ENCODE peak calls at places on chromosomes 16 and 17, in five cellular contexts. R is Karpas-422; M is pancreas; H is effector memory CD4-positive, alpha-beta T cell; Y is mesendoderm. S is an unnamed sample.
A peak's percentile ranks its signal among the peaks of the same experiment; 100 is the strongest.

GRCh38 chr17:33202011-33202410 is 91.1 kb downstream of the ASIC2 start:
- DNase-seq in R (peak; percentile 51), M (no peak), H (no peak), Y (peak; percentile 32), S (no peak)

GRCh38 chr16:66695935-66696668 is 441 bp downstream of the CMTM4 start:
- DNase-seq in R (no peak), M (peak; percentile 80), H (no peak), Y (peak; percentile 48), S (no peak)

GRCh38 chr17:882827-883585 is 96.6 kb downstream of the NXN start:
- DNase-seq in R (peak; percentile 35), M (peak; percentile 69), H (no peak), Y (peak; percentile 88), S (no peak)

GRCh38 chr16:54657709-54658102 is 273.0 kb upstream of the IRX5 start:
- DNase-seq in R (no peak), M (no peak), H (no peak), Y (no peak), S (no peak)

GRCh38 chr17:75872434-75873351 is 5.7 kb downstream of the TRIM47 start:
- DNase-seq in R (no peak), M (no peak), H (peak; percentile 18), Y (peak; percentile 69), S (no peak)

GRCh38 chr16:19104591-19104990 is 9.2 kb upstream of the ITPRIPL2 start:
- DNase-seq in R (peak; percentile 5), M (no peak), H (no peak), Y (no peak), S (no peak)

GRCh38 chr16:3157229-3158013 is 22.6 kb downstream of the ZNF213 start:
- DNase-seq in R (peak; percentile 78), M (peak; percentile 71), H (peak; percentile 71), Y (peak; percentile 99), S (no peak)

GRCh38 chr17:62665599-62665998 is 38.1 kb downstream of the MRC2 start:
- DNase-seq in R (no peak), M (no peak), H (no peak), Y (no peak), S (no peak)

GRCh38 chr17:57507828-57508227 is 237.3 kb downstream of the CCDC182 start:
- DNase-seq in R (no peak), M (no peak), H (no peak), Y (no peak), S (no peak)

GRCh38 chr17:63946440-63947363 is 14.6 kb upstream of the CD79B start:
- DNase-seq in R (peak; percentile 93), M (no peak), H (peak; percentile 38), Y (peak; percentile 47), S (no peak)

GRCh38 chr16:59702531-59702930 is 968.4 kb upstream of the GOT2 start:
- DNase-seq in R (no peak), M (no peak), H (no peak), Y (no peak), S (no peak)

GRCh38 chr17:15406081-15406480 is 61.3 kb downstream of the CDRT4 start:
- DNase-seq in R (no peak), M (no peak), H (no peak), Y (no peak), S (no peak)

GRCh38 chr17:19757536-19758180 is 9.6 kb upstream of the ALDH3A1 start:
- DNase-seq in R (no peak), M (no peak), H (no peak), Y (no peak), S (no peak)

GRCh38 chr17:49260922-49261291 is 30.3 kb upstream of the PHOSPHO1 start:
- DNase-seq in R (no peak), M (no peak), H (no peak), Y (no peak), S (no peak)

GRCh38 chr17:28968269-28968913 is 17.1 kb upstream of the PHF12 start:
- DNase-seq in R (no peak), M (no peak), H (no peak), Y (peak; percentile 41), S (no peak)

GRCh38 chr17:55454906-55455474 is 33.4 kb upstream of the MMD start:
- DNase-seq in R (no peak), M (no peak), H (no peak), Y (no peak), S (no peak)

GRCh38 chr17:15363702-15364101 is 22.3 kb upstream of the TEKT3 start:
- DNase-seq in R (no peak), M (no peak), H (no peak), Y (peak; percentile 10), S (no peak)

GRCh38 chr16:11603331-11603750 is 16.6 kb upstream of the LITAF start:
- DNase-seq in R (no peak), M (no peak), H (no peak), Y (no peak), S (no peak)

GRCh38 chr17:27985306-27985705 is 57.2 kb upstream of the NLK start:
- DNase-seq in R (peak; percentile 50), M (no peak), H (no peak), Y (no peak), S (no peak)

GRCh38 chr17:60863892-60864673 is 186.4 kb downstream of the BCAS3 start:
- DNase-seq in R (no peak), M (no peak), H (no peak), Y (peak; percentile 2), S (no peak)

GRCh38 chr16:7315813-7316212 is 16.8 kb upstream of the RBFOX1 start:
- DNase-seq in R (no peak), M (no peak), H (no peak), Y (no peak), S (no peak)

GRCh38 chr16:12157510-12158093 is 181.1 kb downstream of the SNX29 start:
- DNase-seq in R (no peak), M (no peak), H (no peak), Y (peak; percentile 82), S (no peak)

GRCh38 chr17:12927541-12928425 is 90.0 kb downstream of the ELAC2 start:
- DNase-seq in R (peak; percentile 71), M (no peak), H (no peak), Y (peak; percentile 11), S (no peak)

GRCh38 chr16:73672135-73672534 is 624.2 kb upstream of the ZFHX3 start:
- DNase-seq in R (no peak), M (no peak), H (no peak), Y (no peak), S (no peak)

GRCh38 chr16:80300876-80301275 is 239.9 kb upstream of the DYNLRB2 start:
- DNase-seq in R (no peak), M (no peak), H (no peak), Y (peak; percentile 65), S (no peak)

GRCh38 chr17:19336938-19337711 is 25.4 kb downstream of the B9D1 start:
- DNase-seq in R (no peak), M (no peak), H (no peak), Y (peak; percentile 77), S (peak; percentile 74)

GRCh38 chr17:45019177-45019711 is 32.2 kb downstream of the DCAKD start:
- DNase-seq in R (no peak), M (peak; percentile 68), H (no peak), Y (no peak), S (no peak)

GRCh38 chr17:7095642-7096041 is 15.6 kb upstream of the CLEC10A start:
- DNase-seq in R (no peak), M (no peak), H (no peak), Y (no peak), S (no peak)

GRCh38 chr17:57534863-57535651 is 210.0 kb downstream of the CCDC182 start:
- DNase-seq in R (no peak), M (no peak), H (no peak), Y (peak; percentile 59), S (no peak)

GRCh38 chr17:80861360-80861861 is 130.2 kb upstream of the CHMP6 start:
- DNase-seq in R (no peak), M (no peak), H (no peak), Y (no peak), S (no peak)

GRCh38 chr17:83105512-83105911 is 26.1 kb downstream of the METRNL start:
- DNase-seq in R (no peak), M (peak; percentile 17), H (no peak), Y (no peak), S (no peak)

GRCh38 chr17:15392326-15392739 is 50.9 kb upstream of the TEKT3 start:
- DNase-seq in R (no peak), M (no peak), H (no peak), Y (no peak), S (no peak)

GRCh38 chr17:35775039-35775438 is 14.4 kb downstream of the C17orf50 start:
- DNase-seq in R (no peak), M (no peak), H (no peak), Y (no peak), S (no peak)

GRCh38 chr17:35774499-35774898 is 13.8 kb downstream of the C17orf50 start:
- DNase-seq in R (no peak), M (peak; percentile 52), H (no peak), Y (no peak), S (no peak)

GRCh38 chr17:35773129-35773528 is 12.4 kb downstream of the C17orf50 start:
- DNase-seq in R (no peak), M (no peak), H (no peak), Y (no peak), S (no peak)

GRCh38 chr17:35773674-35774425 is 13.2 kb downstream of the C17orf50 start:
- DNase-seq in R (no peak), M (no peak), H (no peak), Y (no peak), S (no peak)

DNA sequence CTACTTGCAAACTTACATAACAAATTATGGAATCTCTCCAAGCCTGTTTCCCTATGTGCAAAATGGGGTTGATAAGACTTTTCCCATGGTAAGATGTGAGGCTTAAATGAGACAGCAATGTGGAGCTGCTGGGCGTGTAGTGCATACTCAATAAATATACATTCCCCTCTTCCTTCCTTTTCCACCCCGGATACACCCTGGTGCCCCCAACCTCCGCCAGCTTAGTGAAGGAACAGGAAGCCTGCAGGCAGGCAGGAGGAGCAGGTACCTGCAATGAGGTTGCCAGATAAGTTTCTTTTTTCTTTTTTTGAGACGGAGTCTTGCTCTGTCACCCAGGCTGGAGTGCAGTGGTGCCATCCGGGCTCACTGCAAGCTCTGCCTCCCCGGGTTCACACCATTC is 14.9 kb downstream of the C17orf50 start:
- DNase-seq in R (no peak), M (no peak), H (no peak), Y (no peak), S (no peak)
- H3K27ac ChIP-seq in R (no peak overlapping the region), M (no peak overlapping the region), H (no peak overlapping the region), Y (no peak overlapping the region), S (peak overlapping the region; percentile 37)

DNA sequence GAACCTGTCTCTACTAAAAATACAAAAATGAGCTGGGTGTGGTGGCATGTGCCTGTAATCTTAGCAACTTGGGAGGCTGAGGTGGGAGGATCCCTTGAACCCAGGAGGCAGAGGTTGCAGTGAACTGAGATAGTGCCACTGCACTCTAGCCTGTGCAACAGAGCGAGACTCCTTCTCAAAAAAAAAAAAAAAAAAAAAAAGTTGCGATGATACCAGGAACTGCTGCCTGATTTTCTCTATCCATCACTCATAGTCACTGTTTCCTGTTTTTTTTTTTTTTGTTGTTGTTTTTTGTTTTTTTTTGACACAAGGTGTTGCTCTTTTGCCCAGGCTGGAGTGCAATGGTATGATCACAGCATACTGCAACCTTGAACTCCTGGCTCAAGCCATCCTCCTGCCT is 59.2 kb downstream of the ABCC1 start:
- DNase-seq in R (peak; percentile 53), M (no peak), H (no peak), Y (no peak), S (no peak)
- H3K4me3 ChIP-seq in R (no peak overlapping the region), M (no peak overlapping the region), H (no peak overlapping the region), Y (no peak overlapping the region), S (no peak overlapping the region)

GRCh38 chr17:79797492-79798295 is 817 bp upstream of the CBX8 start:
- DNase-seq in R (no peak), M (peak; percentile 74), H (no peak), Y (peak; percentile 42), S (no peak)
- H3K27ac ChIP-seq in R (no peak overlapping the region), M (peak overlapping the region; percentile 58), H (no peak overlapping the region), Y (no peak overlapping the region), S (peak overlapping the region; percentile 28)

GRCh38 chr17:79812206-79812968 is 15.5 kb upstream of the CBX8 start:
- DNase-seq in R (peak; percentile 57), M (no peak), H (no peak), Y (no peak), S (no peak)
- H3K4me3 ChIP-seq in R (peak overlapping the region; percentile 74), M (peak overlapping the region; percentile 34), H (peak overlapping the region; percentile 9), Y (no peak overlapping the region), S (peak overlapping the region; percentile 18)

S was measured in dorsolateral prefrontal cortex.